ENCODE peak calls at places on chromosome 6, in seven cellular contexts. K is OCI-M1, H is NCI-H1092 treated with DMSO at 0.1 percent for 48 hours, R is bronchial epithelial cell, U is HEK293T, T is colonic mucosa, J is sigmoid colon. A is an unnamed sample.

GRCh38 chr6:14053776-14054175 is 63.8 kb upstream of the CD83 start:
- DNase-seq in K (no peak), H (no peak), R (peak; percentile 93), U (no peak), T (no peak), J (no peak), A (no peak)

GRCh38 chr6:37175332-37176267 is 5.6 kb downstream of the PIM1 start:
- DNase-seq in K (peak; percentile 96), H (no peak), R (no peak), U (no peak), T (no peak), J (no peak), A (no peak)

GRCh38 chr6:87756858-87757257 is 54.8 kb upstream of the AKIRIN2 start:
- DNase-seq in K (peak; percentile 95), H (no peak), R (peak; percentile 92), U (no peak), T (no peak), J (no peak), A (no peak)

GRCh38 chr6:33621396-33622388 is 570 bp downstream of the ITPR3 start:
- DNase-seq in K (no peak), H (peak; percentile 45), R (peak; percentile 33), U (no peak), T (peak; percentile 68), J (peak; percentile 80), A (peak; percentile 73)

GRCh38 chr6:151445482-151445881 is 6.4 kb downstream of the RMND1 start:
- DNase-seq in K (no peak), H (no peak), R (no peak), U (no peak), T (no peak), J (no peak), A (no peak)

GRCh38 chr6:50722829-50723562 is 9.7 kb downstream of the TFAP2D start:
- DNase-seq in K (no peak), H (no peak), R (no peak), U (no peak), T (no peak), J (no peak), A (no peak)

GRCh38 chr6:130537447-130537846 is 171.6 kb downstream of the TMEM200A start:
- DNase-seq in K (no peak), H (no peak), R (no peak), U (no peak), T (no peak), J (no peak), A (no peak)

GRCh38 chr6:106572436-106572835 is 56.9 kb downstream of the RTN4IP1 start:
- DNase-seq in K (no peak), H (no peak), R (no peak), U (no peak), T (no peak), J (no peak), A (no peak)

GRCh38 chr6:130890531-130890950 is 63.3 kb downstream of the SMLR1 start:
- DNase-seq in K (no peak), H (no peak), R (no peak), U (no peak), T (no peak), J (no peak), A (no peak)

GRCh38 chr6:56693246-56693607 is 50.5 kb upstream of the DST start:
- DNase-seq in K (no peak), H (peak; percentile 67), R (peak; percentile 84), U (no peak), T (peak; percentile 88), J (peak; percentile 94), A (peak; percentile 81)

GRCh38 chr6:138035070-138035469 is 72.1 kb downstream of the PERP start:
- DNase-seq in K (no peak), H (no peak), R (peak; percentile 100), U (no peak), T (no peak), J (no peak), A (no peak)

GRCh38 chr6:151539506-151540268 is 45.9 kb downstream of the CCDC170 start:
- DNase-seq in K (no peak), H (no peak), R (no peak), U (no peak), T (no peak), J (no peak), A (no peak)

GRCh38 chr6:894274-894673 is 201.3 kb upstream of the EXOC2 start:
- DNase-seq in K (no peak), H (no peak), R (no peak), U (no peak), T (no peak), J (no peak), A (no peak)

GRCh38 chr6:112253505-112253841 is 894 bp downstream of the LAMA4 start:
- DNase-seq in K (no peak), H (no peak), R (no peak), U (peak; percentile 54), T (no peak), J (no peak), A (no peak)

GRCh38 chr6:14876778-14877613 is 368.9 kb upstream of the JARID2 start:
- DNase-seq in K (no peak), H (no peak), R (peak; percentile 92), U (no peak), T (no peak), J (no peak), A (no peak)

GRCh38 chr6:23454090-23454998 is 671.7 kb upstream of the NRSN1 start:
- DNase-seq in K (no peak), H (peak; percentile 24), R (peak; percentile 80), U (no peak), T (no peak), J (no peak), A (no peak)

GRCh38 chr6:16950311-16950710 is 151.5 kb upstream of the STMND1 start:
- DNase-seq in K (peak; percentile 36), H (no peak), R (no peak), U (no peak), T (no peak), J (no peak), A (no peak)

GRCh38 chr6:143449731-143450452 is 603 bp downstream of the ADAT2 start:
- DNase-seq in K (peak; percentile 94), H (peak; percentile 47), R (peak; percentile 16), U (peak; percentile 14), T (peak; percentile 58), J (no peak), A (peak; percentile 39)

GRCh38 chr6:154093231-154094044 is 54.4 kb downstream of the OPRM1 start:
- DNase-seq in K (no peak), H (no peak), R (no peak), U (no peak), T (no peak), J (no peak), A (no peak)

GRCh38 chr6:34182751-34183531 is 37.1 kb upstream of the GRM4 start:
- DNase-seq in K (peak; percentile 75), H (no peak), R (no peak), U (no peak), T (peak; percentile 27), J (no peak), A (no peak)

GRCh38 chr6:134235937-134236751 is 81.8 kb downstream of the SGK1 start:
- DNase-seq in K (peak; percentile 69), H (no peak), R (peak; percentile 90), U (no peak), T (no peak), J (no peak), A (no peak)

GRCh38 chr6:10429638-10430427 is 15.0 kb upstream of the TFAP2A start:
- DNase-seq in K (peak; percentile 86), H (peak; percentile 38), R (peak; percentile 88), U (no peak), T (no peak), J (no peak), A (peak; percentile 1)

GRCh38 chr6:3022765-3023662 is 23.3 kb downstream of the NQO2 start:
- DNase-seq in K (peak; percentile 81), H (no peak), R (no peak), U (no peak), T (peak; percentile 46), J (no peak), A (no peak)

GRCh38 chr6:20377623-20378265 is 23.9 kb upstream of the E2F3 start:
- DNase-seq in K (no peak), H (no peak), R (peak; percentile 22), U (no peak), T (no peak), J (no peak), A (peak; percentile 22)

GRCh38 chr6:162203287-162203686 is 524.3 kb downstream of the PRKN start:
- DNase-seq in K (no peak), H (peak; percentile 56), R (no peak), U (no peak), T (no peak), J (no peak), A (no peak)

GRCh38 chr6:134921276-134921979 is 28.5 kb downstream of the ALDH8A1 start:
- DNase-seq in K (no peak), H (peak; percentile 3), R (no peak), U (no peak), T (no peak), J (no peak), A (no peak)

GRCh38 chr6:28589234-28589951 is 63.7 kb downstream of the GPX5 start:
- DNase-seq in K (peak; percentile 97), H (no peak), R (peak; percentile 93), U (peak; percentile 60), T (peak; percentile 73), J (no peak), A (no peak)

GRCh38 chr6:1015819-1016218 is 296.1 kb upstream of the FOXQ1 start:
- DNase-seq in K (peak; percentile 14), H (no peak), R (no peak), U (peak; percentile 45), T (no peak), J (no peak), A (no peak)

GRCh38 chr6:131828946-131829345 is 21.1 kb downstream of the ENPP1 start:
- DNase-seq in K (no peak), H (no peak), R (no peak), U (no peak), T (no peak), J (no peak), A (no peak)

A was measured in DMS79 treated with DMSO at 0.1 percent for 48 hours.